ENCODE peak calls at places on chromosomes 7 and 10, in eight cellular contexts. U is esophagus squamous epithelium; W is heart right ventricle; T is left lobe of liver; Q is stimulated activated CD4-positive, alpha-beta T cell treated with anti-CD3 and anti-CD28 coated beads, Interleukin-1b, Interleukin-23, amount 100 ng/mL, for 4 hours; E is NCI-H774; Y is anterior cingulate cortex; R is skeletal muscle cell. M is an unnamed sample.
A peak's percentile ranks its signal among the peaks of the same experiment; 100 is the strongest.

GRCh38 chr7:144842377-144842851 is 6.6 kb upstream of the TPK1 start:
- DNase-seq in E (no peak), T (no peak), Q (no peak), Y (peak; percentile 33), R (no peak), U (peak; percentile 9), W (peak; percentile 39), M (no peak)

GRCh38 chr10:18364987-18365775 is 225.0 kb downstream of the CACNB2 start:
- DNase-seq in Q (no peak), Y (no peak), W (no peak), U (no peak), T (no peak), R (no peak), E (no peak), M (no peak)

GRCh38 chr7:150665075-150665794 is 20.3 kb upstream of the GIMAP2 start:
- DNase-seq in Q (peak; percentile 56), E (no peak), T (no peak), W (no peak), R (no peak), Y (no peak), U (no peak), M (no peak)

GRCh38 chr10:58577394-58577793 is 64.7 kb downstream of the BICC1 start:
- DNase-seq in R (peak; percentile 48), W (no peak), Y (no peak), U (no peak), T (no peak), E (no peak), Q (no peak), M (no peak)

GRCh38 chr7:95772771-95773581 is 622 bp downstream of the DYNC1I1 start:
- DNase-seq in Y (no peak), U (no peak), R (no peak), Q (no peak), W (peak; percentile 23), T (no peak), E (peak; percentile 14), M (peak; percentile 20)

GRCh38 chr7:135128931-135129330 is 18.9 kb upstream of the TMEM140 start:
- DNase-seq in W (no peak), Q (no peak), T (no peak), R (no peak), Y (no peak), E (no peak), U (no peak), M (no peak)

GRCh38 chr7:134792968-134793367 is 13.5 kb downstream of the CALD1 start:
- DNase-seq in R (peak; percentile 74), T (no peak), W (peak; percentile 41), U (no peak), Y (no peak), E (no peak), Q (no peak), M (no peak)

GRCh38 chr7:44674381-44674780 is 68.0 kb downstream of the OGDH start:
- DNase-seq in W (no peak), Y (no peak), U (no peak), T (no peak), R (no peak), Q (no peak), E (no peak), M (no peak)

GRCh38 chr10:69097729-69098128 is 9.8 kb downstream of the SRGN start:
- DNase-seq in E (no peak), T (no peak), Y (no peak), R (no peak), Q (no peak), W (no peak), U (no peak), M (no peak)

GRCh38 chr7:117875566-117875965 is 2.3 kb upstream of the CTTNBP2 start:
- DNase-seq in T (no peak), Q (no peak), E (no peak), R (no peak), W (no peak), Y (peak; percentile 10), U (no peak), M (no peak)

GRCh38 chr7:133434246-133434865 is 181.5 kb downstream of the EXOC4 start:
- DNase-seq in W (no peak), Q (no peak), T (no peak), E (no peak), Y (no peak), U (no peak), R (no peak), M (no peak)

GRCh38 chr7:70694909-70695803 is 436.8 kb upstream of the GALNT17 start:
- DNase-seq in Q (no peak), E (no peak), T (peak; percentile 53), U (no peak), Y (no peak), R (no peak), W (peak; percentile 11), M (no peak)

GRCh38 chr7:142632291-142633134 is 116.8 kb upstream of the PRSS1 start:
- DNase-seq in T (peak; percentile 54), E (peak; percentile 21), R (peak; percentile 23), U (no peak), W (peak; percentile 14), Y (peak; percentile 38), Q (peak; percentile 11), M (no peak)

GRCh38 chr7:143884978-143885559 is 16.9 kb downstream of the TCAF1 start:
- DNase-seq in U (no peak), R (no peak), Y (peak; percentile 84), T (no peak), W (peak; percentile 31), E (no peak), Q (no peak), M (no peak)

GRCh38 chr7:952548-953441 is 1.7 kb downstream of the ADAP1 start:
- DNase-seq in R (no peak), E (no peak), Y (no peak), U (no peak), Q (no peak), T (no peak), W (no peak), M (no peak)

GRCh38 chr10:50260791-50261281 is 9.5 kb upstream of the ASAH2 start:
- DNase-seq in U (no peak), R (no peak), T (no peak), E (no peak), W (no peak), Q (no peak), Y (no peak), M (no peak)

GRCh38 chr10:110311357-110311949 is 6.7 kb upstream of the SMNDC1 start:
- DNase-seq in U (no peak), T (no peak), W (peak; percentile 55), Q (peak; percentile 36), Y (peak; percentile 42), E (peak; percentile 2), R (no peak), M (no peak)

GRCh38 chr10:114869500-114869899 is 47.9 kb downstream of the FHIP2A start:
- DNase-seq in Q (no peak), R (no peak), E (no peak), W (no peak), T (no peak), Y (no peak), U (no peak), M (no peak)

GRCh38 chr10:13820119-13820518 is 233.4 kb downstream of the PRPF18 start:
- DNase-seq in Y (no peak), R (no peak), W (no peak), Q (no peak), E (no peak), T (no peak), U (no peak), M (no peak)

GRCh38 chr7:32890553-32891045 is 961 bp downstream of the KBTBD2 start:
- DNase-seq in R (no peak), E (peak; percentile 48), Y (peak; percentile 43), Q (no peak), W (peak; percentile 30), U (no peak), T (no peak), M (no peak)

GRCh38 chr7:99204078-99204477 is 3.8 kb downstream of the KPNA7 start:
- DNase-seq in W (no peak), Q (no peak), E (no peak), Y (no peak), U (no peak), T (no peak), R (no peak), M (no peak)

GRCh38 chr7:100891555-100891954 is 2.0 kb upstream of the UFSP1 start:
- DNase-seq in U (no peak), E (no peak), Y (no peak), T (no peak), R (no peak), W (no peak), Q (no peak), M (no peak)

GRCh38 chr10:60377955-60378354 is 11.7 kb downstream of the ANK3 start:
- DNase-seq in U (no peak), T (no peak), R (no peak), W (no peak), E (no peak), Y (no peak), Q (no peak), M (no peak)

GRCh38 chr10:123154943-123155505 is 822 bp downstream of the BUB3 start:
- DNase-seq in Q (no peak), E (no peak), W (no peak), U (no peak), R (no peak), Y (no peak), T (no peak), M (no peak)

GRCh38 chr7:11911900-11912299 is 79.9 kb upstream of the THSD7A start:
- DNase-seq in E (no peak), T (no peak), U (no peak), Q (no peak), R (no peak), Y (no peak), W (no peak), M (no peak)

GRCh38 chr10:42875792-42876191 is 93.2 kb downstream of the BMS1 start:
- DNase-seq in Y (no peak), R (no peak), U (no peak), T (no peak), W (no peak), E (no peak), Q (no peak), M (no peak)

GRCh38 chr7:102813256-102814024 is 64.6 kb downstream of the FAM185A start:
- DNase-seq in R (no peak), U (no peak), T (no peak), Q (no peak), W (no peak), Y (no peak), E (no peak), M (no peak)

GRCh38 chr10:79406683-79407396 is 38.6 kb downstream of the ZCCHC24 start:
- DNase-seq in E (no peak), R (no peak), W (no peak), T (peak; percentile 57), Q (no peak), U (no peak), Y (no peak), M (no peak)

GRCh38 chr10:98858525-98858924 is 377.1 kb downstream of the HPSE2 start:
- DNase-seq in Y (no peak), T (no peak), R (no peak), Q (no peak), U (no peak), E (no peak), W (no peak), M (no peak)

GRCh38 chr10:102815790-102816549 is 21.2 kb downstream of the CYP17A1 start:
- DNase-seq in R (peak; percentile 45), T (no peak), Q (no peak), E (no peak), W (peak; percentile 81), Y (peak; percentile 32), U (no peak), M (peak; percentile 50)

GRCh38 chr10:774661-775244 is 85.3 kb upstream of the DIP2C start:
- DNase-seq in T (no peak), R (no peak), U (no peak), Y (no peak), Q (no peak), W (no peak), E (no peak), M (no peak)

GRCh38 chr7:86708334-86708733 is 64.6 kb downstream of the GRM3 start:
- DNase-seq in U (no peak), Q (no peak), R (no peak), Y (peak; percentile 91), E (no peak), W (no peak), T (no peak), M (no peak)

GRCh38 chr10:5033061-5033770 is 29.6 kb upstream of the AKR1C2 start:
- DNase-seq in W (no peak), R (peak; percentile 64), Y (no peak), U (no peak), Q (no peak), T (no peak), E (no peak), M (no peak)

GRCh38 chr7:40709077-40709964 is 574.5 kb downstream of the SUGCT start:
- DNase-seq in R (no peak), T (no peak), U (no peak), W (no peak), Y (no peak), E (no peak), Q (no peak), M (no peak)